ENCODE peak calls at places on chromosome 11, in five cellular contexts. One of them, this sample, is unnamed.

GRCh38 chr11:14364322-14364721 is 5.3 kb upstream of the RRAS2 start:
- DNase-seq in IMR-90: peak
- DNase-seq in neuronal stem cell: no peak
- DNase-seq in mesendoderm: no peak
- DNase-seq in H1: no peak
- DNase-seq in this sample: no peak

GRCh38 chr11:8603696-8604077 is 9.7 kb upstream of the STK33 start:
- DNase-seq in IMR-90: no peak
- DNase-seq in neuronal stem cell: no peak
- DNase-seq in mesendoderm: no peak
- DNase-seq in H1: no peak
- DNase-seq in this sample: no peak

GRCh38 chr11:44693654-44694119 is 33.1 kb upstream of the TSPAN18 start:
- DNase-seq in IMR-90: no peak
- DNase-seq in neuronal stem cell: no peak
- DNase-seq in mesendoderm: peak
- DNase-seq in H1: no peak
- DNase-seq in this sample: no peak

GRCh38 chr11:102780491-102780918 is at the start of gene MMP10:
- DNase-seq in IMR-90: peak
- DNase-seq in neuronal stem cell: peak
- DNase-seq in mesendoderm: peak
- DNase-seq in H1: no peak
- DNase-seq in this sample: peak

GRCh38 chr11:26844963-26845362 is 123.1 kb upstream of the SLC5A12 start:
- DNase-seq in IMR-90: no peak
- DNase-seq in neuronal stem cell: no peak
- DNase-seq in mesendoderm: no peak
- DNase-seq in H1: no peak
- DNase-seq in this sample: no peak

GRCh38 chr11:94938399-94939055 is 34.8 kb downstream of the CWC15 start:
- DNase-seq in IMR-90: peak
- DNase-seq in neuronal stem cell: no peak
- DNase-seq in mesendoderm: no peak
- DNase-seq in H1: no peak
- DNase-seq in this sample: no peak

GRCh38 chr11:107683807-107684206 is 28.0 kb downstream of the SLN start:
- DNase-seq in IMR-90: no peak
- DNase-seq in neuronal stem cell: no peak
- DNase-seq in mesendoderm: peak
- DNase-seq in H1: no peak
- DNase-seq in this sample: peak

GRCh38 chr11:59175104-59175503 is 3.2 kb downstream of the DTX4 start:
- DNase-seq in IMR-90: no peak
- DNase-seq in neuronal stem cell: no peak
- DNase-seq in mesendoderm: peak
- DNase-seq in H1: no peak
- DNase-seq in this sample: no peak

GRCh38 chr11:77559686-77560425 is 29.9 kb upstream of the AQP11 start:
- DNase-seq in IMR-90: peak
- DNase-seq in neuronal stem cell: no peak
- DNase-seq in mesendoderm: no peak
- DNase-seq in H1: no peak
- DNase-seq in this sample: no peak

GRCh38 chr11:129249351-129249750 is 57.2 kb upstream of the ARHGAP32 start:
- DNase-seq in IMR-90: peak
- DNase-seq in neuronal stem cell: no peak
- DNase-seq in mesendoderm: no peak
- DNase-seq in H1: no peak
- DNase-seq in this sample: no peak

GRCh38 chr11:60221706-60222105 is 21.2 kb downstream of the MS4A4E start:
- DNase-seq in IMR-90: no peak
- DNase-seq in neuronal stem cell: no peak
- DNase-seq in mesendoderm: no peak
- DNase-seq in H1: no peak
- DNase-seq in this sample: no peak

GRCh38 chr11:123187670-123188507 is 7.2 kb downstream of the CLMP start:
- DNase-seq in IMR-90: peak
- DNase-seq in neuronal stem cell: no peak
- DNase-seq in mesendoderm: peak
- DNase-seq in H1: no peak
- DNase-seq in this sample: no peak

GRCh38 chr11:17163742-17164141 is 44.0 kb downstream of the PIK3C2A start:
- DNase-seq in IMR-90: no peak
- DNase-seq in neuronal stem cell: no peak
- DNase-seq in mesendoderm: no peak
- DNase-seq in H1: no peak
- DNase-seq in this sample: no peak

GRCh38 chr11:119077839-119078238 is 6.8 kb upstream of the HMBS start:
- DNase-seq in IMR-90: no peak
- DNase-seq in neuronal stem cell: no peak
- DNase-seq in mesendoderm: no peak
- DNase-seq in H1: no peak
- DNase-seq in this sample: no peak

GRCh38 chr11:11965192-11965591 is 43.2 kb downstream of the DKK3 start:
- DNase-seq in IMR-90: no peak
- DNase-seq in neuronal stem cell: no peak
- DNase-seq in mesendoderm: no peak
- DNase-seq in H1: no peak
- DNase-seq in this sample: no peak

GRCh38 chr11:63843042-63843441 is 4.1 kb downstream of the MARK2 start:
- DNase-seq in IMR-90: peak
- DNase-seq in neuronal stem cell: no peak
- DNase-seq in mesendoderm: no peak
- DNase-seq in H1: no peak
- DNase-seq in this sample: no peak

GRCh38 chr11:20840341-20840740 is 171.0 kb downstream of the NELL1 start:
- DNase-seq in IMR-90: no peak
- DNase-seq in neuronal stem cell: no peak
- DNase-seq in mesendoderm: no peak
- DNase-seq in H1: no peak
- DNase-seq in this sample: no peak

GRCh38 chr11:96426356-96427103 is 36.7 kb downstream of the JRKL start:
- DNase-seq in IMR-90: peak
- DNase-seq in neuronal stem cell: peak
- DNase-seq in mesendoderm: peak
- DNase-seq in H1: no peak
- DNase-seq in this sample: no peak

GRCh38 chr11:69915151-69915500 is 95.9 kb upstream of the FGF3 start:
- DNase-seq in IMR-90: peak
- DNase-seq in neuronal stem cell: no peak
- DNase-seq in mesendoderm: no peak
- DNase-seq in H1: no peak
- DNase-seq in this sample: no peak

GRCh38 chr11:82775736-82776346 is 42.2 kb upstream of the FAM181B start:
- DNase-seq in IMR-90: peak
- DNase-seq in neuronal stem cell: no peak
- DNase-seq in mesendoderm: peak
- DNase-seq in H1: peak
- DNase-seq in this sample: peak

GRCh38 chr11:72584933-72585597 is 89.2 kb downstream of the PDE2A start:
- DNase-seq in IMR-90: no peak
- DNase-seq in neuronal stem cell: no peak
- DNase-seq in mesendoderm: no peak
- DNase-seq in H1: no peak
- DNase-seq in this sample: no peak

GRCh38 chr11:293293-293851 is 4.4 kb downstream of the PGGHG start:
- DNase-seq in IMR-90: no peak
- DNase-seq in neuronal stem cell: no peak
- DNase-seq in mesendoderm: no peak
- DNase-seq in H1: no peak
- DNase-seq in this sample: no peak

GRCh38 chr11:295351-296205 is 3.7 kb downstream of the IFITM5 start:
- DNase-seq in IMR-90: no peak
- DNase-seq in neuronal stem cell: no peak
- DNase-seq in mesendoderm: no peak
- DNase-seq in H1: no peak
- DNase-seq in this sample: no peak

GRCh38 chr11:294795-295194 is 4.5 kb downstream of the IFITM5 start:
- DNase-seq in IMR-90: no peak
- DNase-seq in neuronal stem cell: no peak
- DNase-seq in mesendoderm: no peak
- DNase-seq in H1: no peak
- DNase-seq in this sample: no peak

GRCh38 chr11:292211-293121 is 3.5 kb downstream of the PGGHG start:
- DNase-seq in IMR-90: no peak
- DNase-seq in neuronal stem cell: no peak
- DNase-seq in mesendoderm: no peak
- DNase-seq in H1: no peak
- DNase-seq in this sample: no peak

GRCh38 chr11:293852-294661 is 5.1 kb downstream of the PGGHG start:
- DNase-seq in IMR-90: no peak
- DNase-seq in neuronal stem cell: no peak
- DNase-seq in mesendoderm: no peak
- DNase-seq in H1: no peak
- DNase-seq in this sample: no peak
- H3K18ac ChIP-seq in IMR-90: no peak
- H3K18ac ChIP-seq in neuronal stem cell: no peak
- H3K18ac ChIP-seq in mesendoderm: no peak
- H3K18ac ChIP-seq in H1: no peak
- H3K18ac ChIP-seq in this sample: no peak

GRCh38 chr11:47527186-47527585 is 25.7 kb downstream of the CELF1 start:
- DNase-seq in IMR-90: no peak
- DNase-seq in neuronal stem cell: no peak
- DNase-seq in mesendoderm: no peak
- DNase-seq in H1: no peak
- DNase-seq in this sample: peak

GRCh38 chr11:47518212-47518959 is 34.5 kb downstream of the CELF1 start:
- DNase-seq in IMR-90: no peak
- DNase-seq in neuronal stem cell: no peak
- DNase-seq in mesendoderm: peak
- DNase-seq in H1: no peak
- DNase-seq in this sample: no peak

GRCh38 chr11:47524200-47524874 is 28.6 kb downstream of the CELF1 start:
- DNase-seq in IMR-90: no peak
- DNase-seq in neuronal stem cell: no peak
- DNase-seq in mesendoderm: no peak
- DNase-seq in H1: no peak
- DNase-seq in this sample: peak

DNA sequence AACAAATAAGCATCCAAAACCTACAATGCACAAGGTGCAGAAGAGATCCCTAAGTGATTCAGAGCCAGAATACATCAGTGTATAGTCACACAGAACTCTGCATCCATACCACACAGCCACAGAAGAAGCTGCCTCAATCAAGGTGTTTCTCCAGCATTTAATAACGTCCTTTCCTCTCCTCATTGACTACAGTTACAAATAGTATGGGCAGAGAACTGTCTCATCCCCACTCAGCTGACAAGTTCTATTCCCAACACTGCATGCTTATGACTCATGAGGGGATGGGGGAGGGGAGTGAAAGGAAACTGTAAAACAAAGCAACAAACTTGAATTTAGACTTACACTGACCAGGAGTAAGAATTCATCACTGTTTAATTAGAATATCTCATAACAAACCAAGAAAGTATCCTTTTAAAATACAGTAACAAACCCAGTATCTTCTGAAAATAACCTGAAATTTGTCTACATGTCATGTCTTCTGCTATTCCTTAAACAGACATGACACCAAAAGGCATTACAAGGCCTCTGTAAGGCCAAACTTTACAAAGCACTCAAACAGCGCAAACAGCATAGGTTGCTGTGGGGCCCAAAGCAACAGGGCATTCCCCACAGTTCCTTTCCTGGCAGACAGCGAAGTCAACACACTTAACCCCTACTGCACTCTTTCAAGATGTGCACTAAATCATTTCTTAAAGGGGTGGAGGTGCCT is 29.3 kb downstream of the CELF1 start:
- DNase-seq in IMR-90: peak
- DNase-seq in neuronal stem cell: no peak
- DNase-seq in mesendoderm: peak
- DNase-seq in H1: no peak
- DNase-seq in this sample: no peak
- H2BK5ac ChIP-seq in IMR-90: peak
- H2BK5ac ChIP-seq in neuronal stem cell: no peak
- H2BK5ac ChIP-seq in mesendoderm: no peak
- H2BK5ac ChIP-seq in H1: peak
- H2BK5ac ChIP-seq in this sample: no peak

DNA sequence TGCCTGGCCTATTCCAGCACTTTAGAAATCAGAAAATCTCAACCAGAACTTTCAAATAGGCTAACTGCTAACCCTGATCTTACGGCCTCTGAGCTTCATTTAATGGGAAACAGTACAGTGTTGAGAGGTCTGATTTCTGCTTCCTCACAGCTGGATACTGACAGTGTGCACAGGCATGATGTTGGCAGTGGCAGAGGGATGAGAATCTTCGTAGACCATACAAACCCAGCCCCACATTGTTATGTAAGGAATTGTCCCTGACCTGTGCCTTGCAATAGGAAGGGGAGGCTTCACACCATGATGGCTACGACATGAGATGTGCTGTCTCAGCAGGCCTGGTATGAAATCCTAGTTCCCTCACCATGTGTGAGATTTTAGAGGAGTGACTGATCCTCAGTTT is 49.0 kb downstream of the CD44 start:
- DNase-seq in IMR-90: no peak
- DNase-seq in neuronal stem cell: no peak
- DNase-seq in mesendoderm: no peak
- DNase-seq in H1: no peak
- DNase-seq in this sample: no peak
- H3K27ac ChIP-seq in IMR-90: peak
- H3K27ac ChIP-seq in neuronal stem cell: no peak
- H3K27ac ChIP-seq in mesendoderm: no peak
- H3K27ac ChIP-seq in H1: no peak
- H3K27ac ChIP-seq in this sample: no peak

GRCh38 chr11:68469122-68469521 is 8.6 kb downstream of the PPP6R3 start:
- DNase-seq in IMR-90: peak
- DNase-seq in neuronal stem cell: no peak
- DNase-seq in mesendoderm: peak
- DNase-seq in H1: no peak
- DNase-seq in this sample: no peak
- H3K18ac ChIP-seq in IMR-90: no peak
- H3K18ac ChIP-seq in neuronal stem cell: no peak
- H3K18ac ChIP-seq in mesendoderm: no peak
- H3K18ac ChIP-seq in H1: no peak
- H3K18ac ChIP-seq in this sample: no peak

DNA sequence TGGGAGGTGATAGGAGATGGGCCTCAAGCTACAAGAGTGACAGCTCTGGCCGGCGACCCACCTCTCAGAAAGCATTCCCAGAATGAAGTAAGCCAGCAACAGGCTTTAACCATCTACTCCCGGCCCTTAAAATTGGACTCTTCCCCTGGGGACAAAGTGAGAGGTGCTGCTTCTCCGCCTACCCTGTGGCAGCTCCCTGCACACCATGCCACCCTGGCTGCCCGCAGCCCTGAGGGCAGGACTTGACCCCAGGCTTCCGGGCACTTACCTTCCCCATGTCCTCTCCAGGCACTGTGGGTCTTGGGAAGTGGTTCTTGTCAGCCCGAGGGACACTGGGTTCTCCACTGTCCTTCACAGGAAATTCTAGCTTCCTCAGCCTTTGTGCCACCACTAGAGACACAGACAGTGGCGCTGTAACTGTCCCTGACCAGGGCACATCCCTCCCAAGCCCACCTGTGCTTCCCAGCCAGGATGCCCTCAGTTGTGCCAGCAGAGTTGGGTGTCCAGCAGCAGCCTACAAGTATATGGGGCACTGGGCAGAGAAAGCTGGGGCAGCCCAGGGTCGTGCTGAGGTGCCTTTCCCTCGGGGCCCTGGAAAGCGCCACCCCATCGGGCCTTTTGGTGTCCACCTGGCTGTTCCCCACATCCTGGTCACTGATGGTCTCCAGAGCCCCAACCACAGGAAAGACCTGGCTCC is 28.9 kb downstream of the PPP2R1B start:
- DNase-seq in IMR-90: no peak
- DNase-seq in neuronal stem cell: no peak
- DNase-seq in mesendoderm: no peak
- DNase-seq in H1: no peak
- DNase-seq in this sample: no peak
- H2BK5ac ChIP-seq in IMR-90: peak
- H2BK5ac ChIP-seq in neuronal stem cell: no peak
- H2BK5ac ChIP-seq in mesendoderm: no peak
- H2BK5ac ChIP-seq in H1: no peak
- H2BK5ac ChIP-seq in this sample: no peak

This sample was measured in H9.